ENCODE peak calls at places on chromosomes 2 and 18, in eight cellular contexts. K is K562, Q is GM23338, E is HL-60, G is Panc1, N is GM12891, P is prostate gland, X is GM12892. U is an unnamed sample.

GRCh38 chr2:235268535-235268934 is 225.3 kb upstream of the AGAP1 start:
- DNase-seq in K (no peak), Q (peak), E (no peak), G (no peak), N (no peak), P (no peak), X (no peak), U (peak)

GRCh38 chr2:227545990-227546389 is 52.7 kb upstream of the SCYGR2 start:
- DNase-seq in K (peak), Q (peak), E (no peak), G (no peak), N (no peak), P (no peak), X (no peak), U (no peak)

GRCh38 chr2:96427917-96428316 is 77.2 kb downstream of the NEURL3 start:
- DNase-seq in K (no peak), Q (no peak), E (no peak), G (peak), N (no peak), P (no peak), X (no peak), U (peak)

GRCh38 chr2:112701092-112701491 is 19.7 kb upstream of the NT5DC4 start:
- DNase-seq in K (peak), Q (no peak), E (peak), G (no peak), N (no peak), P (no peak), X (no peak), U (no peak)

GRCh38 chr18:57437782-57438668 is 2.9 kb downstream of the ONECUT2 start:
- DNase-seq in K (no peak), Q (peak), E (peak), G (no peak), N (no peak), P (no peak), X (no peak), U (peak)

GRCh38 chr18:49225160-49225559 is 235.3 kb downstream of the DYM start:
- DNase-seq in K (no peak), Q (no peak), E (no peak), G (no peak), N (no peak), P (no peak), X (no peak), U (peak)

GRCh38 chr18:10745971-10746370 is 220.1 kb downstream of the NAPG start:
- DNase-seq in K (no peak), Q (no peak), E (no peak), G (no peak), N (no peak), P (no peak), X (no peak), U (no peak)

GRCh38 chr2:24203029-24203786 is 28.4 kb downstream of the FAM228A start:
- DNase-seq in K (peak), Q (peak), E (no peak), G (no peak), N (no peak), P (no peak), X (no peak), U (no peak)

GRCh38 chr2:105771841-105772240 is 27.1 kb downstream of the NCK2 start:
- DNase-seq in K (no peak), Q (no peak), E (no peak), G (no peak), N (no peak), P (no peak), X (no peak), U (peak)

GRCh38 chr2:68383778-68384177 is 18.7 kb downstream of the PLEK start:
- DNase-seq in K (no peak), Q (no peak), E (no peak), G (no peak), N (no peak), P (no peak), X (no peak), U (no peak)

GRCh38 chr2:217846321-217846743 is 156.5 kb downstream of the TNS1 start:
- DNase-seq in K (no peak), Q (no peak), E (no peak), G (no peak), N (no peak), P (no peak), X (no peak), U (no peak)

GRCh38 chr2:160294339-160294803 is 94.3 kb upstream of the ITGB6 start:
- DNase-seq in K (no peak), Q (no peak), E (peak), G (no peak), N (no peak), P (no peak), X (no peak), U (peak)

GRCh38 chr2:26297061-26297460 is 48.9 kb upstream of the SELENOI start:
- DNase-seq in K (no peak), Q (no peak), E (no peak), G (no peak), N (no peak), P (no peak), X (no peak), U (no peak)

GRCh38 chr2:120439637-120440384 is 93.9 kb downstream of the INHBB start:
- DNase-seq in K (no peak), Q (no peak), E (no peak), G (no peak), N (no peak), P (no peak), X (no peak), U (no peak)

GRCh38 chr2:129763190-129763846 is 216.1 kb upstream of the RAB6C start:
- DNase-seq in K (no peak), Q (no peak), E (no peak), G (no peak), N (no peak), P (no peak), X (no peak), U (no peak)

GRCh38 chr18:2997846-2998599 is 14.9 kb downstream of the LPIN2 start:
- DNase-seq in K (no peak), Q (no peak), E (no peak), G (no peak), N (no peak), P (no peak), X (no peak), U (no peak)

GRCh38 chr2:240195316-240195861 is 54.9 kb upstream of the OTOS start:
- DNase-seq in K (no peak), Q (no peak), E (no peak), G (no peak), N (no peak), P (no peak), X (no peak), U (no peak)

GRCh38 chr2:121372756-121373353 is 87.9 kb upstream of the TFCP2L1 start:
- DNase-seq in K (no peak), Q (no peak), E (peak), G (no peak), N (no peak), P (no peak), X (no peak), U (no peak)

GRCh38 chr2:222572761-222573174 is 83.1 kb downstream of the FARSB start:
- DNase-seq in K (peak), Q (no peak), E (no peak), G (no peak), N (no peak), P (peak), X (no peak), U (peak)

GRCh38 chr18:702957-703659 is 9.3 kb downstream of the ENOSF1 start:
- DNase-seq in K (no peak), Q (no peak), E (peak), G (peak), N (no peak), P (no peak), X (no peak), U (peak)

GRCh38 chr2:201697899-201698298 is 545 bp downstream of the MPP4 start:
- DNase-seq in K (no peak), Q (no peak), E (no peak), G (no peak), N (no peak), P (no peak), X (no peak), U (peak)

GRCh38 chr2:23497063-23497462 is 112.1 kb downstream of the KLHL29 start:
- DNase-seq in K (no peak), Q (peak), E (peak), G (no peak), N (no peak), P (no peak), X (no peak), U (peak)

GRCh38 chr2:3267549-3267867 is 110.1 kb downstream of the EIPR1 start:
- DNase-seq in K (no peak), Q (no peak), E (no peak), G (no peak), N (no peak), P (no peak), X (no peak), U (no peak)

GRCh38 chr2:129734343-129735034 is 245.0 kb upstream of the RAB6C start:
- DNase-seq in K (no peak), Q (no peak), E (no peak), G (no peak), N (no peak), P (no peak), X (no peak), U (no peak)

GRCh38 chr2:132383956-132384355 is 32.6 kb upstream of the GPR39 start:
- DNase-seq in K (peak), Q (no peak), E (peak), G (no peak), N (no peak), P (no peak), X (no peak), U (no peak)
- TF ChIP-seq POLR2AphosphoS5 in K (no peak), Q (no peak), E (peak), G (no peak), N (no peak), P (no peak), X (no peak), U (no peak)

GRCh38 chr2:19363474-19363778 is 5.0 kb upstream of the OSR1 start:
- DNase-seq in K (no peak), Q (peak), E (no peak), G (no peak), N (no peak), P (no peak), X (no peak), U (no peak)

GRCh38 chr2:19361325-19361990 is 3.0 kb upstream of the OSR1 start:
- DNase-seq in K (no peak), Q (peak), E (no peak), G (no peak), N (no peak), P (no peak), X (no peak), U (peak)

GRCh38 chr2:19362094-19362649 is 3.7 kb upstream of the OSR1 start:
- DNase-seq in K (no peak), Q (no peak), E (no peak), G (no peak), N (no peak), P (no peak), X (no peak), U (no peak)

GRCh38 chr2:19364014-19364413 is 5.6 kb upstream of the OSR1 start:
- DNase-seq in K (no peak), Q (no peak), E (no peak), G (no peak), N (no peak), P (no peak), X (no peak), U (no peak)

DNA sequence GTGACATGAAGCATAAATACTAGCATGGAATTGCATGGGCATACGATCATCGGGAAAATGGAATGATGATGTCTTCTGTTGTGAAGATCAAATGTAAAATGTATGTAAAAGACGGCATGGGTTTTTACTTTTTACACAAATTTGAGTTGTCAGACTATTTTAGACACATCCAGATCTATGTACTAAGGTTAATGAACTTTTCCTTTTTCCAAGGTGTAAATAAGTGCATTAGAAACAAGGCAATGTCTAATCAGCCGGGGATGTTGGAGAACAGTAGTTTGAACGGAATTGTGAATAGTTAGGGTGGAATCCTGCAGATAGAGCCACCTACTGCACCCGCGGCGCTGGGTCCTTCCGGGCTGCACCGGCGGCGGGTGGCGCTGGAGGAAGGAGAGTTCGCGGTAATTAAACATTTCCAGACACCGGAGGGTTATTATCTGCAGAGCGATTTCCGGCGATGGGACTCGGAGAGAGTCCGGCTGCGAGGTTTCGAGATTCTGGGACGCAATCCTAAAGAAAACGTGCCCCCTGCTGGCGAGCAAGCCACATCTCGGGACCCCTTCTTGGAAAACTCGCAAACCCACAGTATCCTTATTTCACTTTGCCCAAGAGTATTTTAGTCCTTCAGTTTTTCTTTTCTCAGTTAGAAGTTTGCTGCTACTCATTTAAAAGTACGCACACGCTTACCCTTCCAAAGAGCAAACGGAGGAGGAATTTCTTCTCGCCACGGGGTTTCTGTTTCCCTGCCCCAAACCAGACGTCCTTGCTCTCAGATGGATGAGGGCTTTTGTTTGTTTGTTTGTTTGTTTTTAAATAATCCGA is 4.4 kb upstream of the OSR1 start:
- DNase-seq in K (peak), Q (peak), E (peak), G (peak), N (no peak), P (peak), X (no peak), U (peak)
- TF ChIP-seq POLR2AphosphoS5 in K (no peak), Q (no peak), E (no peak), G (no peak), N (no peak), P (peak), X (no peak), U (no peak)

DNA sequence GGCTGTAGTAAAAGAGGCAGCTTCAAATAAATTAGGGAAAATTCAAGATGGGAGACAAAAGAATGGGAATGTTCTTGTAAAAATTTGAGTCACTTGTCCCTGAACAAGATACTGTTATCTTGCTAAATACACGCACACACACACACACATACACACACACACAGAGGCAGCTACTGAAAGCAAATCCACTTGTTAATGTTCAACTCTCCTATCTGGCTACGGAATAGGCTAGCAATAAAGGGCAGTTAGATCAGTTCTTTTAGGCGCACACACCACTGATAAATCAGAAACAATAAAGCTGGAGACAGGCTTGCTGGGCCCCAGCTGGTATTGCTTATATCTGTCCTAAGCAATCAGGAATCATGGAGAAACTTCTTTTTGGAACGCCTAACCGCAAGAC is 461.6 kb downstream of the BCL11A start:
- DNase-seq in K (no peak), Q (no peak), E (no peak), G (no peak), N (no peak), P (no peak), X (no peak), U (no peak)
- TF ChIP-seq POLR2AphosphoS5 in K (no peak), Q (no peak), E (no peak), G (no peak), N (no peak), P (no peak), X (no peak), U (no peak)

DNA sequence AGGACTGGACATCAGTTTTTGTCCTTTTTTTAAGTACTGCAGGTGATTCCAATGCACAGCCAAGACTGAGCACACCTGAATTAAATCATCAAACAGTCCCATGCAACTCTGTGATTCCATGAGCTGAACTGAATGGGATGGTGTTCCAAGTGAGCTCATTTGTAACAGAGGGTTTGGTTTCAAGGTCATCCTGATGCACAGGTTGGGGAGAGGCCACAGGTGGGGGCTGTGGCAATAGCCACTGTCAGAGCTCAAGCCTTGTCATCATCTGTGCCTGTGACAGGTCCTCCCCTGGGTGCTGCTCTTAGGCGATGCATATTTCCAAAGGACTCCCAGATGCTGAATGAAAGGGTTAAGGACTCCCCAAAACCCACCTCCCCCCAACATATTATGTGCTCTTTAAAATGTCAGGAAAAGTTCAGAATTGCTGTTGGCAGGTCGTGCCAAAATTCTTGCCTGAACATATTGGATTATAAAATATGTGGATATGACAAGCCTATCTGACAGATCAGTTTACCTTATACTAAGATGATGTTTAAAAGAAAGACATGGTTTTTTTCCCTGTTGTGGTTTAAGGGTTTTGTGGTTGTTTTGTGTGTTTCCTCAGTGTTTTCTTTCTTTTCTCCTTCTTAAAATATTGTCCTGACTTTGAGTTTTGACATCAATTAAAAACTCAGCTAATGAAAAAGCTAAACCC is 263.4 kb upstream of the SIX2 start:
- DNase-seq in K (no peak), Q (no peak), E (no peak), G (no peak), N (no peak), P (no peak), X (no peak), U (no peak)
- TF ChIP-seq POLR2AphosphoS5 in K (no peak), Q (no peak), E (no peak), G (no peak), N (no peak), P (no peak), X (no peak), U (no peak)

DNA sequence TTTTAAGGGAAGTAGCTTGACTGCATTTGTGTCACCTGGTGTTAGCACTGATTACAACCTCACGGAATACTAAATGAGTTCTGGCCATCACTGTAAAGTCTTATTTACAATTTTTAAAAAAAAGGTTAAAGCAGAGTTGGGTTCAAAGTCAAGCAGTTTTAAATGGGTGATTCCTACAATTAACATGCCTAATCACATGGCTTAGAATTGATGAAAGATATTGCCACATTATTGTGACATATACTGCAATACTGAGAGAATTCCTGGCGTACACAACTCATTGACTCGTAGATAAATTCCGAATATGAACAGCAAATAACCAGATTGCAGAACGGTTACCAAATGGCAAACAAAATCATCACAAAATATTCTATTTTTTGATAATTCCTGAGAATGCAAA is 34.2 kb downstream of the ROCK2 start:
- DNase-seq in K (no peak), Q (no peak), E (no peak), G (no peak), N (no peak), P (no peak), X (no peak), U (no peak)
- TF ChIP-seq POLR2AphosphoS5 in K (no peak), Q (no peak), E (no peak), G (no peak), N (no peak), P (no peak), X (no peak), U (no peak)

GRCh38 chr2:219210572-219211362 is 4.2 kb downstream of the ZFAND2B start:
- DNase-seq in K (no peak), Q (no peak), E (no peak), G (no peak), N (no peak), P (no peak), X (no peak), U (no peak)

GRCh38 chr2:219209818-219210571 is 3.4 kb downstream of the ZFAND2B start:
- DNase-seq in K (no peak), Q (no peak), E (peak), G (no peak), N (no peak), P (no peak), X (no peak), U (no peak)

GRCh38 chr2:219207254-219207883 is 787 bp downstream of the ZFAND2B start:
- DNase-seq in K (no peak), Q (no peak), E (no peak), G (no peak), N (no peak), P (no peak), X (no peak), U (no peak)

GRCh38 chr2:219207884-219208740 is 1.5 kb downstream of the ZFAND2B start:
- DNase-seq in K (no peak), Q (no peak), E (no peak), G (no peak), N (no peak), P (peak), X (no peak), U (peak)

DNA sequence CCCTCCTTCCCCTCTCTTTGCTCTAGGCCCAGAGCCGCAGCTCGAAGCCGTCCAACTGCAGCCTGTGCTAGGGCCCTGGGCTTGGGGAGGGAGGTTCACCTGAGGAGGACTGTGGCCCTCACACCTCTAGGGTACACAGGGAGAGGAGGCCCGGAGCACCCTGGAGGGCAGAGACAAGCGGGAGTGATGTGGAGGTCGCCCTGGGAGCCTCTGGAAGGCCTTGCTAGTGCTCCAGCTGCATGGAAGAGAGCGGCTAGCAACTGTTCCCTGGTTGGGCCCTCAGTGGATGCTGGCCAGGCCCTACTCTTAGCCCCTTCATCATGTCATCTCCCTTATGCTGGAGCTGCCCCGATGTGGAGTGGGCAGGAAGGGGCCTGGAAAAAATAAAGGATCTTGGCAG is 2.7 kb downstream of the ZFAND2B start:
- DNase-seq in K (no peak), Q (no peak), E (no peak), G (no peak), N (no peak), P (no peak), X (no peak), U (no peak)
- TF ChIP-seq POLR2AphosphoS5 in K (no peak), Q (no peak), E (peak), G (no peak), N (no peak), P (no peak), X (no peak), U (no peak)

U was measured in endothelial cell of umbilical vein.